ENCODE peak calls at places on chromosome 12, in seven cellular contexts. X is cardiac septum, E is HCT116, D is NCI-H187, F is foreskin fibroblast, L is GM23248, B is M059J. M is an unnamed sample.

GRCh38 chr12:46209914-46210834 is 58.7 kb downstream of the SLC38A1 start:
- DNase-seq in X (no peak), F (no peak), L (no peak), B (peak), E (no peak), D (peak), M (peak)

GRCh38 chr12:2825133-2825532 is 9.7 kb downstream of the NRIP2 start:
- DNase-seq in E (no peak), L (no peak), X (no peak), F (no peak), D (no peak), B (no peak), M (no peak)

GRCh38 chr12:2294651-2295475 is 242.1 kb downstream of the CACNA1C start:
- DNase-seq in D (no peak), L (peak), F (peak), X (no peak), B (no peak), E (no peak), M (peak)

GRCh38 chr12:115023279-115023678 is 339.3 kb upstream of the TBX3 start:
- DNase-seq in E (no peak), X (no peak), F (peak), D (no peak), B (no peak), L (peak), M (no peak)

GRCh38 chr12:46675736-46676135 is 150.1 kb downstream of the SLC38A4 start:
- DNase-seq in D (no peak), X (no peak), B (peak), F (no peak), E (no peak), L (peak), M (no peak)

GRCh38 chr12:92002673-92003382 is 142.8 kb downstream of the BTG1 start:
- DNase-seq in L (peak), E (no peak), X (no peak), D (no peak), B (no peak), F (no peak), M (no peak)

GRCh38 chr12:123643911-123644310 is 10.3 kb downstream of the GTF2H3 start:
- DNase-seq in L (no peak), D (no peak), B (no peak), E (no peak), F (no peak), X (no peak), M (no peak)

GRCh38 chr12:91327136-91327535 is 144.5 kb upstream of the DCN start:
- DNase-seq in F (peak), D (no peak), E (no peak), B (no peak), L (peak), X (no peak), M (no peak)

GRCh38 chr12:3003593-3003992 is 44.4 kb downstream of the TEAD4 start:
- DNase-seq in F (no peak), E (no peak), B (no peak), X (no peak), L (no peak), D (no peak), M (no peak)

GRCh38 chr12:2754208-2754607 is 40.6 kb upstream of the FKBP4 start:
- DNase-seq in L (no peak), X (no peak), D (no peak), F (no peak), B (no peak), E (no peak), M (no peak)

GRCh38 chr12:132213359-132214160 is 69.3 kb downstream of the NOC4L start:
- DNase-seq in D (no peak), F (no peak), X (no peak), E (no peak), B (no peak), L (no peak), M (no peak)

GRCh38 chr12:101076940-101077351 is 133.1 kb downstream of the SLC5A8 start:
- DNase-seq in E (no peak), L (peak), X (no peak), F (peak), B (peak), D (no peak), M (peak)

GRCh38 chr12:76820888-76821482 is 57.1 kb downstream of the ZDHHC17 start:
- DNase-seq in L (peak), X (no peak), D (no peak), B (peak), F (peak), E (peak), M (peak)

GRCh38 chr12:88684610-88685009 is 104.3 kb upstream of the KITLG start:
- DNase-seq in L (no peak), F (no peak), D (no peak), X (no peak), B (no peak), E (no peak), M (no peak)

GRCh38 chr12:121765573-121765972 is 27.9 kb downstream of the RHOF start:
- DNase-seq in D (no peak), L (peak), E (peak), X (no peak), F (peak), B (peak), M (peak)

GRCh38 chr12:69163681-69164362 is 75.5 kb upstream of the CPSF6 start:
- DNase-seq in L (no peak), X (no peak), B (no peak), D (no peak), E (no peak), F (no peak), M (no peak)

GRCh38 chr12:79019672-79020071 is 155.1 kb downstream of the SYT1 start:
- DNase-seq in X (no peak), E (no peak), B (no peak), L (no peak), D (no peak), F (no peak), M (no peak)

GRCh38 chr12:131473721-131474709 is 236.9 kb upstream of the SFSWAP start:
- DNase-seq in F (no peak), X (no peak), B (no peak), E (no peak), D (no peak), L (no peak), M (no peak)

GRCh38 chr12:22312336-22312735 is 22.2 kb downstream of the ST8SIA1 start:
- DNase-seq in X (no peak), D (no peak), L (peak), F (peak), B (peak), E (no peak), M (peak)

GRCh38 chr12:58888131-58888783 is 32.0 kb downstream of the LRIG3 start:
- DNase-seq in B (peak), L (peak), D (peak), F (peak), E (no peak), X (no peak), M (peak)

GRCh38 chr12:2795291-2796186 is 769 bp downstream of the FKBP4 start:
- DNase-seq in X (peak), B (peak), L (peak), F (peak), D (peak), E (no peak), M (peak)

GRCh38 chr12:114829833-114830232 is 145.9 kb upstream of the TBX3 start:
- DNase-seq in F (no peak), B (no peak), L (no peak), E (no peak), D (no peak), X (no peak), M (no peak)

GRCh38 chr12:49582840-49583239 is 14.9 kb upstream of the MCRS1 start:
- DNase-seq in D (no peak), L (no peak), F (peak), E (no peak), B (no peak), X (no peak), M (no peak)

GRCh38 chr12:107610030-107610859 is 75.4 kb upstream of the PWP1 start:
- DNase-seq in F (peak), L (peak), B (peak), X (no peak), E (no peak), D (no peak), M (peak)

GRCh38 chr12:82326905-82327503 is 31.2 kb downstream of the CCDC59 start:
- DNase-seq in D (no peak), F (peak), X (no peak), L (peak), E (peak), B (peak), M (peak)

GRCh38 chr12:728781-729180 is 23.6 kb upstream of the WNK1 start:
- DNase-seq in L (no peak), F (no peak), X (no peak), E (no peak), D (no peak), B (no peak), M (no peak)

GRCh38 chr12:100755186-100755585 is 39.4 kb upstream of the ANO4 start:
- DNase-seq in D (no peak), F (no peak), L (peak), E (no peak), B (no peak), X (no peak), M (no peak)

GRCh38 chr12:119115296-119115905 is 63.3 kb upstream of the HSPB8 start:
- DNase-seq in E (peak), X (no peak), L (peak), F (no peak), D (peak), B (peak), M (peak)

GRCh38 chr12:108304633-108305032 is 34.5 kb downstream of the CMKLR1 start:
- DNase-seq in B (no peak), E (no peak), L (no peak), D (no peak), F (no peak), X (no peak), M (no peak)

GRCh38 chr12:8813963-8814362 is 8.5 kb upstream of the A2ML1 start:
- DNase-seq in E (no peak), X (no peak), D (no peak), B (no peak), L (no peak), F (no peak), M (no peak)

GRCh38 chr12:42145197-42145549 is 499 bp upstream of the GXYLT1 start:
- DNase-seq in B (peak), X (no peak), E (no peak), F (no peak), L (no peak), D (no peak), M (no peak)

GRCh38 chr12:4934651-4935050 is 24.9 kb downstream of the KCNA1 start:
- DNase-seq in F (no peak), L (peak), E (no peak), B (peak), X (no peak), D (no peak), M (peak)

GRCh38 chr12:51082561-51083139 is 746 bp downstream of the CSRNP2 start:
- DNase-seq in B (peak), X (no peak), L (peak), D (no peak), F (peak), E (no peak), M (peak)

GRCh38 chr12:12722351-12723146 is 5.4 kb downstream of the CDKN1B start:
- DNase-seq in D (no peak), B (peak), X (no peak), F (no peak), L (peak), E (no peak), M (peak)

GRCh38 chr12:51548241-51548640 is 42.8 kb upstream of the SCN8A start:
- DNase-seq in X (no peak), B (no peak), L (no peak), E (no peak), F (no peak), D (no peak), M (no peak)